ENCODE peak calls at places on chromosomes 13 and 19, in five cellular contexts. One of them, this sample, is unnamed.

GRCh38 chr19:43700368-43701015 is 15.4 kb upstream of the IRGC start:
- DNase-seq in tibial artery: peak
- DNase-seq in A549: no peak
- DNase-seq in suprapubic skin: no peak
- DNase-seq in pancreas: peak
- DNase-seq in this sample: no peak

GRCh38 chr19:50673118-50673517 is 23.9 kb downstream of the C19orf81 start:
- DNase-seq in suprapubic skin: no peak
- DNase-seq in tibial artery: no peak
- DNase-seq in pancreas: no peak
- DNase-seq in A549: no peak
- DNase-seq in this sample: no peak

GRCh38 chr13:77300176-77301141 is 26.4 kb downstream of the MYCBP2 start:
- DNase-seq in A549: peak
- DNase-seq in suprapubic skin: no peak
- DNase-seq in pancreas: no peak
- DNase-seq in tibial artery: no peak
- DNase-seq in this sample: no peak

GRCh38 chr19:11142528-11143171 is 12.9 kb downstream of the SPC24 start:
- DNase-seq in tibial artery: peak
- DNase-seq in pancreas: peak
- DNase-seq in suprapubic skin: no peak
- DNase-seq in A549: peak
- DNase-seq in this sample: peak

GRCh38 chr13:19089315-19089714 is 92.3 kb downstream of the TUBA3C start:
- DNase-seq in suprapubic skin: no peak
- DNase-seq in pancreas: no peak
- DNase-seq in A549: peak
- DNase-seq in tibial artery: no peak
- DNase-seq in this sample: no peak

GRCh38 chr13:80524447-80525215 is 183.7 kb upstream of the SPRY2 start:
- DNase-seq in suprapubic skin: no peak
- DNase-seq in tibial artery: no peak
- DNase-seq in A549: no peak
- DNase-seq in pancreas: no peak
- DNase-seq in this sample: no peak

GRCh38 chr19:55705972-55706371 is 30.9 kb downstream of the EPN1 start:
- DNase-seq in pancreas: no peak
- DNase-seq in suprapubic skin: no peak
- DNase-seq in tibial artery: no peak
- DNase-seq in A549: no peak
- DNase-seq in this sample: no peak

GRCh38 chr13:44273991-44274810 is 99.4 kb upstream of the SERP2 start:
- DNase-seq in tibial artery: no peak
- DNase-seq in suprapubic skin: no peak
- DNase-seq in A549: no peak
- DNase-seq in pancreas: no peak
- DNase-seq in this sample: peak

GRCh38 chr19:7869453-7869909 is 4.7 kb downstream of the PRR36 start:
- DNase-seq in tibial artery: no peak
- DNase-seq in pancreas: peak
- DNase-seq in A549: peak
- DNase-seq in suprapubic skin: no peak
- DNase-seq in this sample: no peak

GRCh38 chr19:34722353-34722752 is 11.7 kb upstream of the ZNF181 start:
- DNase-seq in A549: no peak
- DNase-seq in suprapubic skin: no peak
- DNase-seq in pancreas: no peak
- DNase-seq in tibial artery: no peak
- DNase-seq in this sample: no peak
- H3K27ac ChIP-seq in A549: no peak
- H3K27ac ChIP-seq in suprapubic skin: no peak
- H3K27ac ChIP-seq in pancreas: no peak
- H3K27ac ChIP-seq in tibial artery: no peak
- H3K27ac ChIP-seq in this sample: no peak

GRCh38 chr13:113047587-113047986 is 58.0 kb upstream of the F7 start:
- DNase-seq in A549: no peak
- DNase-seq in suprapubic skin: no peak
- DNase-seq in pancreas: no peak
- DNase-seq in tibial artery: no peak
- DNase-seq in this sample: no peak

GRCh38 chr13:113045214-113046007 is 60.2 kb upstream of the F7 start:
- DNase-seq in suprapubic skin: no peak
- DNase-seq in tibial artery: no peak
- DNase-seq in A549: no peak
- DNase-seq in pancreas: no peak
- DNase-seq in this sample: no peak

GRCh38 chr13:113044431-113045114 is 61.0 kb upstream of the F7 start:
- DNase-seq in tibial artery: no peak
- DNase-seq in pancreas: no peak
- DNase-seq in suprapubic skin: no peak
- DNase-seq in A549: no peak
- DNase-seq in this sample: no peak

GRCh38 chr13:113046883-113047244 is 58.7 kb upstream of the F7 start:
- DNase-seq in pancreas: no peak
- DNase-seq in suprapubic skin: no peak
- DNase-seq in tibial artery: no peak
- DNase-seq in A549: no peak
- DNase-seq in this sample: no peak

GRCh38 chr13:113046066-113046882 is 59.3 kb upstream of the F7 start:
- DNase-seq in tibial artery: no peak
- DNase-seq in pancreas: no peak
- DNase-seq in A549: no peak
- DNase-seq in suprapubic skin: no peak
- DNase-seq in this sample: no peak
- H3K27ac ChIP-seq in tibial artery: peak
- H3K27ac ChIP-seq in pancreas: no peak
- H3K27ac ChIP-seq in A549: no peak
- H3K27ac ChIP-seq in suprapubic skin: no peak
- H3K27ac ChIP-seq in this sample: no peak

GRCh38 chr13:59358014-59358413 is 805.7 kb downstream of the DIAPH3 start:
- DNase-seq in pancreas: peak
- DNase-seq in A549: no peak
- DNase-seq in suprapubic skin: no peak
- DNase-seq in tibial artery: no peak
- DNase-seq in this sample: no peak

GRCh38 chr13:59354665-59355064 is 809.1 kb downstream of the DIAPH3 start:
- DNase-seq in pancreas: no peak
- DNase-seq in A549: no peak
- DNase-seq in suprapubic skin: no peak
- DNase-seq in tibial artery: no peak
- DNase-seq in this sample: no peak

GRCh38 chr13:59346861-59347470 is 816.8 kb downstream of the DIAPH3 start:
- DNase-seq in tibial artery: no peak
- DNase-seq in suprapubic skin: no peak
- DNase-seq in pancreas: no peak
- DNase-seq in A549: no peak
- DNase-seq in this sample: no peak

GRCh38 chr13:59356607-59357006 is 807.1 kb downstream of the DIAPH3 start:
- DNase-seq in pancreas: peak
- DNase-seq in A549: no peak
- DNase-seq in tibial artery: peak
- DNase-seq in suprapubic skin: no peak
- DNase-seq in this sample: no peak

GRCh38 chr13:59352600-59352999 is 811.1 kb downstream of the DIAPH3 start:
- DNase-seq in tibial artery: no peak
- DNase-seq in pancreas: peak
- DNase-seq in suprapubic skin: no peak
- DNase-seq in A549: no peak
- DNase-seq in this sample: no peak
- H3K27ac ChIP-seq in tibial artery: no peak
- H3K27ac ChIP-seq in pancreas: no peak
- H3K27ac ChIP-seq in suprapubic skin: no peak
- H3K27ac ChIP-seq in A549: no peak
- H3K27ac ChIP-seq in this sample: no peak

DNA sequence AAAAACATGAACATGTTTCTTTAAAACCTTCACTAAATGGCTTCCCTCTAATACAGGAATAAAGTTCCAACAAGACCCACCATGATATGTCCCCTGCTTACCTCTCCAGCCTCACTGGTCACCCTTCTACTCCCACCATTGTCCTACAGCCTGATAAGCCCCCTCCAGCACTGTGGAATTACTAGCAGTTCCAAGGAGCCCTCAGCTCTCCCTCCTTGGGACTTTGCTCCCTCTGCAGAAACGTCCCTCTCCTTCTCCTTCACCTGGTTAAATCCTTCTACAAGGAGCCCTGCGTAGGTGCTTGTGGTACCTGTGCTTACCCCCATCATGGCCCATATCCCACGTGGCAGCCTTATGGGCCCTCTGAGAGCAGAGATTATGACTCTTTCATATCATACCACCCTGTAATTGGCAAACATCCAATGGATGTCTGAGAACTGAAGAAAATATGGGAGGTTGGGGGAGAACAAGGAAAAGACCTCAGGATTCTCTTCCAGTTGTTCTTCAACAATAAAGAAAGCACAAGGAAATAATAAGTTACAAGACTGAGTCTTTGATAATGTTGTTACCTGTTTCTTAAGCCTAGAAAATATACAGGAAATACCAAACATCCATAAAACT is 26.1 kb upstream of the DOCK9 start:
- DNase-seq in tibial artery: no peak
- DNase-seq in pancreas: no peak
- DNase-seq in suprapubic skin: no peak
- DNase-seq in A549: no peak
- DNase-seq in this sample: no peak
- H3K27ac ChIP-seq in tibial artery: no peak
- H3K27ac ChIP-seq in pancreas: no peak
- H3K27ac ChIP-seq in suprapubic skin: no peak
- H3K27ac ChIP-seq in A549: no peak
- H3K27ac ChIP-seq in this sample: no peak

GRCh38 chr19:4711211-4711610 is 12.4 kb downstream of the DPP9 start:
- DNase-seq in A549: no peak
- DNase-seq in tibial artery: no peak
- DNase-seq in suprapubic skin: no peak
- DNase-seq in pancreas: no peak
- DNase-seq in this sample: no peak

GRCh38 chr19:4713384-4713951 is 10.2 kb downstream of the DPP9 start:
- DNase-seq in tibial artery: peak
- DNase-seq in suprapubic skin: peak
- DNase-seq in pancreas: peak
- DNase-seq in A549: peak
- DNase-seq in this sample: peak

GRCh38 chr19:4710281-4710600 is 13.4 kb downstream of the DPP9 start:
- DNase-seq in pancreas: no peak
- DNase-seq in suprapubic skin: no peak
- DNase-seq in tibial artery: no peak
- DNase-seq in A549: no peak
- DNase-seq in this sample: no peak

GRCh38 chr19:4714016-4714415 is 9.6 kb downstream of the DPP9 start:
- DNase-seq in tibial artery: no peak
- DNase-seq in pancreas: no peak
- DNase-seq in suprapubic skin: no peak
- DNase-seq in A549: no peak
- DNase-seq in this sample: no peak

GRCh38 chr19:4712771-4713170 is 10.9 kb downstream of the DPP9 start:
- DNase-seq in pancreas: no peak
- DNase-seq in tibial artery: no peak
- DNase-seq in suprapubic skin: no peak
- DNase-seq in A549: no peak
- DNase-seq in this sample: no peak
- H3K27ac ChIP-seq in pancreas: no peak
- H3K27ac ChIP-seq in tibial artery: peak
- H3K27ac ChIP-seq in suprapubic skin: peak
- H3K27ac ChIP-seq in A549: peak
- H3K27ac ChIP-seq in this sample: peak